ENCODE peak calls at places on chromosomes 12 and 14, in six cellular contexts. One of them, this sample, is unnamed.

GRCh38 chr12:115109863-115110262 is 425.9 kb upstream of the TBX3 start:
- DNase-seq in GM12878: no peak
- DNase-seq in K562: no peak
- DNase-seq in endothelial cell of umbilical vein: no peak
- DNase-seq in A549: no peak
- DNase-seq in HepG2: no peak
- DNase-seq in this sample: no peak

GRCh38 chr12:11922361-11922760 is 148.4 kb upstream of the BCL2L14 start:
- DNase-seq in A549: no peak
- DNase-seq in K562: no peak
- DNase-seq in endothelial cell of umbilical vein: no peak
- DNase-seq in GM12878: no peak
- DNase-seq in HepG2: peak; percentile 74
- DNase-seq in this sample: no peak

GRCh38 chr12:14833336-14833735 is 10.0 kb downstream of the ART4 start:
- DNase-seq in GM12878: no peak
- DNase-seq in HepG2: no peak
- DNase-seq in K562: no peak
- DNase-seq in endothelial cell of umbilical vein: no peak
- DNase-seq in A549: no peak
- DNase-seq in this sample: no peak

GRCh38 chr14:94021416-94022157 is 4.6 kb upstream of the OTUB2 start:
- DNase-seq in A549: no peak
- DNase-seq in GM12878: no peak
- DNase-seq in K562: no peak
- DNase-seq in HepG2: peak; percentile 42
- DNase-seq in endothelial cell of umbilical vein: no peak
- DNase-seq in this sample: peak; percentile 47

GRCh38 chr14:74840603-74841030 is 35.3 kb downstream of the PROX2 start:
- DNase-seq in GM12878: no peak
- DNase-seq in HepG2: no peak
- DNase-seq in endothelial cell of umbilical vein: no peak
- DNase-seq in K562: no peak
- DNase-seq in A549: no peak
- DNase-seq in this sample: no peak

GRCh38 chr12:25271486-25272098 is 20.9 kb upstream of the KRAS start:
- DNase-seq in K562: no peak
- DNase-seq in A549: no peak
- DNase-seq in GM12878: no peak
- DNase-seq in HepG2: no peak
- DNase-seq in endothelial cell of umbilical vein: no peak
- DNase-seq in this sample: no peak

GRCh38 chr14:91339606-91340369 is 77.8 kb downstream of the CCDC88C start:
- DNase-seq in A549: no peak
- DNase-seq in endothelial cell of umbilical vein: no peak
- DNase-seq in GM12878: no peak
- DNase-seq in HepG2: no peak
- DNase-seq in K562: no peak
- DNase-seq in this sample: no peak

GRCh38 chr12:68483592-68484373 is 126.9 kb upstream of the RAP1B start:
- DNase-seq in HepG2: no peak
- DNase-seq in endothelial cell of umbilical vein: peak; percentile 56
- DNase-seq in K562: no peak
- DNase-seq in GM12878: no peak
- DNase-seq in A549: peak; percentile 13
- DNase-seq in this sample: peak; percentile 36

GRCh38 chr14:102182901-102183619 is 43.4 kb downstream of the WDR20 start:
- DNase-seq in HepG2: no peak
- DNase-seq in GM12878: no peak
- DNase-seq in A549: no peak
- DNase-seq in endothelial cell of umbilical vein: no peak
- DNase-seq in K562: no peak
- DNase-seq in this sample: no peak

GRCh38 chr14:77031680-77032482 is 3.4 kb upstream of the IRF2BPL start:
- DNase-seq in GM12878: no peak
- DNase-seq in A549: no peak
- DNase-seq in HepG2: no peak
- DNase-seq in endothelial cell of umbilical vein: peak; percentile 30
- DNase-seq in K562: no peak
- DNase-seq in this sample: peak; percentile 54

GRCh38 chr12:124695861-124696260 is 128.4 kb upstream of the NCOR2 start:
- DNase-seq in HepG2: no peak
- DNase-seq in A549: no peak
- DNase-seq in endothelial cell of umbilical vein: no peak
- DNase-seq in K562: no peak
- DNase-seq in GM12878: no peak
- DNase-seq in this sample: peak; percentile 57

GRCh38 chr14:28763914-28764848 is 2.4 kb upstream of the FOXG1 start:
- DNase-seq in HepG2: no peak
- DNase-seq in K562: no peak
- DNase-seq in endothelial cell of umbilical vein: no peak
- DNase-seq in A549: no peak
- DNase-seq in GM12878: no peak
- DNase-seq in this sample: no peak

GRCh38 chr12:24228371-24228770 is 278.9 kb upstream of the SOX5 start:
- DNase-seq in HepG2: no peak
- DNase-seq in K562: no peak
- DNase-seq in A549: no peak
- DNase-seq in GM12878: no peak
- DNase-seq in endothelial cell of umbilical vein: no peak
- DNase-seq in this sample: no peak

GRCh38 chr14:104239185-104239775 is 100.9 kb downstream of the KIF26A start:
- DNase-seq in A549: no peak
- DNase-seq in HepG2: no peak
- DNase-seq in K562: no peak
- DNase-seq in endothelial cell of umbilical vein: no peak
- DNase-seq in GM12878: no peak
- DNase-seq in this sample: no peak

GRCh38 chr14:59308706-59309105 is 120.2 kb downstream of the DAAM1 start:
- DNase-seq in K562: no peak
- DNase-seq in endothelial cell of umbilical vein: no peak
- DNase-seq in HepG2: no peak
- DNase-seq in GM12878: no peak
- DNase-seq in A549: no peak
- DNase-seq in this sample: no peak

GRCh38 chr14:69789118-69789640 is 7.9 kb downstream of the SLC10A1 start:
- DNase-seq in HepG2: no peak
- DNase-seq in A549: no peak
- DNase-seq in K562: no peak
- DNase-seq in endothelial cell of umbilical vein: no peak
- DNase-seq in GM12878: no peak
- DNase-seq in this sample: no peak

GRCh38 chr14:99579077-99579836 is 24.8 kb downstream of the CCDC85C start:
- DNase-seq in GM12878: no peak
- DNase-seq in HepG2: no peak
- DNase-seq in endothelial cell of umbilical vein: no peak
- DNase-seq in A549: peak; percentile 35
- DNase-seq in K562: no peak
- DNase-seq in this sample: no peak

GRCh38 chr12:6072302-6072752 is 52.1 kb downstream of the VWF start:
- DNase-seq in HepG2: peak; percentile 63
- DNase-seq in K562: no peak
- DNase-seq in GM12878: no peak
- DNase-seq in A549: peak; percentile 66
- DNase-seq in endothelial cell of umbilical vein: peak; percentile 72
- DNase-seq in this sample: peak; percentile 26

GRCh38 chr12:52611080-52611468 is 7.3 kb downstream of the KRT73 start:
- DNase-seq in GM12878: no peak
- DNase-seq in HepG2: no peak
- DNase-seq in endothelial cell of umbilical vein: no peak
- DNase-seq in A549: no peak
- DNase-seq in K562: no peak
- DNase-seq in this sample: no peak

GRCh38 chr12:64992641-64993040 is 128.5 kb downstream of the WIF1 start:
- DNase-seq in GM12878: no peak
- DNase-seq in K562: no peak
- DNase-seq in endothelial cell of umbilical vein: no peak
- DNase-seq in A549: no peak
- DNase-seq in HepG2: no peak
- DNase-seq in this sample: no peak

GRCh38 chr12:68477256-68477655 is 133.4 kb upstream of the RAP1B start:
- DNase-seq in A549: no peak
- DNase-seq in K562: no peak
- DNase-seq in GM12878: no peak
- DNase-seq in endothelial cell of umbilical vein: no peak
- DNase-seq in HepG2: no peak
- DNase-seq in this sample: no peak

GRCh38 chr14:90091393-90091792 is 29.6 kb downstream of the KCNK13 start:
- DNase-seq in A549: no peak
- DNase-seq in endothelial cell of umbilical vein: peak; percentile 72
- DNase-seq in HepG2: no peak
- DNase-seq in K562: no peak
- DNase-seq in GM12878: no peak
- DNase-seq in this sample: no peak

GRCh38 chr12:30019386-30020140 is 235.8 kb upstream of the TMTC1 start:
- DNase-seq in GM12878: no peak
- DNase-seq in endothelial cell of umbilical vein: no peak
- DNase-seq in HepG2: no peak
- DNase-seq in A549: no peak
- DNase-seq in K562: no peak
- DNase-seq in this sample: no peak

GRCh38 chr14:105863296-105864108 is 337.1 kb downstream of the TMEM121 start:
- DNase-seq in endothelial cell of umbilical vein: no peak
- DNase-seq in A549: no peak
- DNase-seq in GM12878: no peak
- DNase-seq in HepG2: no peak
- DNase-seq in K562: no peak
- DNase-seq in this sample: no peak

GRCh38 chr12:107058190-107058589 is 35.2 kb downstream of the CRY1 start:
- DNase-seq in GM12878: no peak
- DNase-seq in K562: no peak
- DNase-seq in endothelial cell of umbilical vein: peak; percentile 34
- DNase-seq in HepG2: no peak
- DNase-seq in A549: no peak
- DNase-seq in this sample: no peak

GRCh38 chr14:55097894-55098560 is 31.0 kb upstream of the LGALS3 start:
- DNase-seq in GM12878: peak; percentile 99
- DNase-seq in HepG2: no peak
- DNase-seq in A549: no peak
- DNase-seq in K562: no peak
- DNase-seq in endothelial cell of umbilical vein: no peak
- DNase-seq in this sample: peak; percentile 57

GRCh38 chr12:27237790-27238771 is 6.0 kb upstream of the STK38L start:
- DNase-seq in HepG2: no peak
- DNase-seq in K562: no peak
- DNase-seq in endothelial cell of umbilical vein: no peak
- DNase-seq in GM12878: peak; percentile 72
- DNase-seq in A549: no peak
- DNase-seq in this sample: peak; percentile 96

GRCh38 chr14:28807518-28807917 is 40.9 kb downstream of the FOXG1 start:
- DNase-seq in A549: no peak
- DNase-seq in GM12878: no peak
- DNase-seq in K562: no peak
- DNase-seq in endothelial cell of umbilical vein: no peak
- DNase-seq in HepG2: no peak
- DNase-seq in this sample: no peak

GRCh38 chr12:19031032-19031431 is 98.5 kb upstream of the PLEKHA5 start:
- DNase-seq in A549: peak; percentile 49
- DNase-seq in K562: no peak
- DNase-seq in HepG2: no peak
- DNase-seq in GM12878: no peak
- DNase-seq in endothelial cell of umbilical vein: no peak
- DNase-seq in this sample: no peak

GRCh38 chr12:98744692-98745091 is 99.6 kb downstream of the APAF1 start:
- DNase-seq in K562: no peak
- DNase-seq in A549: no peak
- DNase-seq in HepG2: no peak
- DNase-seq in endothelial cell of umbilical vein: no peak
- DNase-seq in GM12878: no peak
- DNase-seq in this sample: no peak

GRCh38 chr12:89167986-89168385 is 184.3 kb downstream of the DUSP6 start:
- DNase-seq in A549: no peak
- DNase-seq in K562: no peak
- DNase-seq in GM12878: no peak
- DNase-seq in endothelial cell of umbilical vein: no peak
- DNase-seq in HepG2: no peak
- DNase-seq in this sample: no peak

GRCh38 chr12:96263449-96263902 is 69.3 kb downstream of the ELK3 start:
- DNase-seq in endothelial cell of umbilical vein: peak; percentile 88
- DNase-seq in HepG2: peak; percentile 90
- DNase-seq in GM12878: no peak
- DNase-seq in A549: peak; percentile 20
- DNase-seq in K562: no peak
- DNase-seq in this sample: no peak

GRCh38 chr14:21414137-21414631 is 30.4 kb upstream of the SUPT16H start:
- DNase-seq in K562: no peak
- DNase-seq in A549: no peak
- DNase-seq in HepG2: no peak
- DNase-seq in endothelial cell of umbilical vein: no peak
- DNase-seq in GM12878: peak; percentile 24
- DNase-seq in this sample: no peak
- TF ChIP-seq MYC in K562: no peak
- TF ChIP-seq MYC in A549: no peak
- TF ChIP-seq MYC in HepG2: no peak
- TF ChIP-seq MYC in endothelial cell of umbilical vein: no peak
- TF ChIP-seq MYC in GM12878: no peak
- TF ChIP-seq MYC in this sample: no peak

GRCh38 chr12:39116877-39117276 is 211.5 kb upstream of the CPNE8 start:
- DNase-seq in endothelial cell of umbilical vein: no peak
- DNase-seq in A549: no peak
- DNase-seq in K562: no peak
- DNase-seq in HepG2: no peak
- DNase-seq in GM12878: no peak
- DNase-seq in this sample: no peak

DNA sequence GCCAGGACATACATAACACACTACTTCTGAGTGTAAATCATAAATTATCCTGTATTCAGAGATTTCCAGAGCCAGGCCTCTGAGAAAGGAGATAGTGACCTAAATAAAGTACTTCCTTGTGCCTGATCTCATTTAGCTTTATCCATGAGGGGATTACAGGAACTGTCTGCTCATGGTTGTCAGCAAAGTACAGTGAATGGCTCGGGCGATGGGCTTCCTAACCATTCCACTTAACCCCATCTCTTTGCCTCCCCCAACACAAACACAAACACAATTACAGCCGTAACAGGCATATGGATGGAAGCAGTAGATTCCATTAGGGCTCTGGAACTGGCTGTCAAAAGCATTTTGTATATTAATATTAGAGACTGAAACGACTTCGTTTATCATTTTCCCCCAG is 206.7 kb upstream of the CPNE8 start:
- DNase-seq in K562: no peak
- DNase-seq in HepG2: no peak
- DNase-seq in GM12878: no peak
- DNase-seq in A549: no peak
- DNase-seq in endothelial cell of umbilical vein: no peak
- DNase-seq in this sample: no peak
- TF ChIP-seq MAX in K562: no peak
- TF ChIP-seq MAX in HepG2: no peak
- TF ChIP-seq MAX in GM12878: no peak
- TF ChIP-seq MAX in A549: no peak
- TF ChIP-seq MAX in endothelial cell of umbilical vein: no peak
- TF ChIP-seq MAX in this sample: no peak

GRCh38 chr12:131617596-131618302 is 93.1 kb upstream of the SFSWAP start:
- DNase-seq in A549: no peak
- DNase-seq in HepG2: no peak
- DNase-seq in GM12878: no peak
- DNase-seq in endothelial cell of umbilical vein: no peak
- DNase-seq in K562: no peak
- DNase-seq in this sample: peak; percentile 37
- TF ChIP-seq MYC in A549: no peak
- TF ChIP-seq MYC in HepG2: no peak
- TF ChIP-seq MYC in GM12878: no peak
- TF ChIP-seq MYC in endothelial cell of umbilical vein: no peak
- TF ChIP-seq MYC in K562: no peak
- TF ChIP-seq MYC in this sample: no peak

GRCh38 chr12:131642101-131642540 is 68.8 kb upstream of the SFSWAP start:
- DNase-seq in A549: peak; percentile 58
- DNase-seq in endothelial cell of umbilical vein: peak; percentile 0
- DNase-seq in HepG2: peak; percentile 9
- DNase-seq in GM12878: peak; percentile 15
- DNase-seq in K562: peak; percentile 93
- DNase-seq in this sample: peak; percentile 46
- TF ChIP-seq MAX in A549: no peak
- TF ChIP-seq MAX in endothelial cell of umbilical vein: no peak
- TF ChIP-seq MAX in HepG2: no peak
- TF ChIP-seq MAX in GM12878: no peak
- TF ChIP-seq MAX in K562: peak; percentile 78
- TF ChIP-seq MAX in this sample: peak; percentile 80